ENCODE peak calls at places on chromosomes 11 and 22, in five cellular contexts. F is osteoblast; K is stimulated activated effector memory CD8-positive, alpha-beta T cell treated with anti-CD3 and anti-CD28 coated beads, Interleukin-12 subunit alpha, Interleukin-12 subunit beta, amount 100 ng/mL, for 72 hours; P is NCI-H146; J is coronary artery. X is an unnamed sample.

GRCh38 chr22:42581762-42582716 is 28.3 kb downstream of the SERHL2 start:
- DNase-seq in K (peak), P (peak), F (peak), J (no peak), X (peak)

GRCh38 chr11:7973011-7973410 is 7.8 kb upstream of the NLRP10 start:
- DNase-seq in P (no peak), J (no peak), F (no peak), K (no peak), X (peak)

GRCh38 chr11:36594316-36594989 is at the start of gene IFTAP:
- DNase-seq in J (peak), K (no peak), P (peak), F (peak), X (peak)

GRCh38 chr22:19568337-19569311 is 44.4 kb upstream of the CLDN5 start:
- DNase-seq in P (no peak), J (no peak), K (no peak), F (peak), X (no peak)

GRCh38 chr11:64525711-64526110 is 65.3 kb upstream of the SLC22A12 start:
- DNase-seq in K (no peak), J (no peak), F (no peak), P (no peak), X (no peak)

GRCh38 chr11:67436459-67437081 is 912 bp downstream of the PTPRCAP start:
- DNase-seq in P (no peak), K (no peak), F (peak), J (no peak), X (no peak)

GRCh38 chr22:25076281-25076680 is 123.4 kb upstream of the CRYBB3 start:
- DNase-seq in K (peak), F (no peak), J (no peak), P (no peak), X (no peak)

GRCh38 chr11:6670202-6670830 is 12.8 kb downstream of the MRPL17 start:
- DNase-seq in P (no peak), F (no peak), J (no peak), K (no peak), X (no peak)

GRCh38 chr11:46942172-46942571 is 5.6 kb downstream of the CSTPP1 start:
- DNase-seq in J (no peak), F (no peak), P (no peak), K (no peak), X (no peak)

GRCh38 chr11:17273668-17274321 is 2.7 kb upstream of the NUCB2 start:
- DNase-seq in K (no peak), P (peak), J (no peak), F (no peak), X (peak)

GRCh38 chr11:123616505-123617198 is 37.8 kb downstream of the SCN3B start:
- DNase-seq in J (no peak), K (no peak), F (peak), P (no peak), X (no peak)

GRCh38 chr22:26610072-26610958 is 7.5 kb downstream of the CRYBB1 start:
- DNase-seq in P (no peak), J (no peak), K (peak), F (peak), X (no peak)

GRCh38 chr11:127651175-127651887 is 650.8 kb upstream of the KIRREL3 start:
- DNase-seq in P (no peak), J (no peak), K (no peak), F (no peak), X (peak)

GRCh38 chr11:45079943-45080719 is 66.3 kb upstream of the PRDM11 start:
- DNase-seq in J (no peak), K (peak), P (no peak), F (no peak), X (no peak)

GRCh38 chr22:26555478-26555877 is 34.5 kb downstream of the TPST2 start:
- DNase-seq in J (no peak), F (no peak), P (no peak), K (no peak), X (no peak)

GRCh38 chr11:96123301-96123700 is 199.4 kb upstream of the MTMR2 start:
- DNase-seq in P (no peak), J (no peak), K (no peak), F (no peak), X (no peak)

GRCh38 chr11:132111781-132112380 is 741.5 kb downstream of the NTM start:
- DNase-seq in K (no peak), P (no peak), J (no peak), F (no peak), X (peak)

GRCh38 chr22:44542561-44543222 is 44.7 kb upstream of the RTL6 start:
- DNase-seq in K (no peak), P (no peak), J (no peak), F (no peak), X (no peak)

GRCh38 chr11:14764899-14765527 is 121.4 kb downstream of the PDE3B start:
- DNase-seq in J (no peak), F (no peak), P (no peak), K (no peak), X (peak)

X was measured in SK-MEL-5.